ENCODE peak calls at places on chromosomes 2 and 18, in four cellular contexts. P is tibial artery, X is fibroblast of mammary gland, I is GM06990. B is an unnamed sample.
A peak's percentile ranks its signal among the peaks of the same experiment; 100 is the strongest.

GRCh38 chr18:31364190-31364589 is 12.4 kb upstream of the DSG4 start:
- DNase-seq in P (no peak), X (no peak), I (no peak), B (no peak)

GRCh38 chr2:12064153-12064552 is 317.7 kb downstream of the LPIN1 start:
- DNase-seq in P (no peak), X (no peak), I (no peak), B (no peak)

GRCh38 chr18:69757733-69758132 is 189.9 kb downstream of the CD226 start:
- DNase-seq in P (no peak), X (peak; percentile 14), I (no peak), B (no peak)

GRCh38 chr2:44929680-44930273 is 11.7 kb upstream of the SIX3 start:
- DNase-seq in P (no peak), X (no peak), I (no peak), B (peak; percentile 39)

GRCh38 chr18:44079602-44080001 is 601.1 kb upstream of the SETBP1 start:
- DNase-seq in P (no peak), X (peak; percentile 77), I (no peak), B (no peak)

GRCh38 chr2:181760521-181760920 is 80.2 kb upstream of the NEUROD1 start:
- DNase-seq in P (no peak), X (no peak), I (no peak), B (no peak)

GRCh38 chr2:131043199-131044077 is 49.8 kb downstream of the FAM168B start:
- DNase-seq in P (no peak), X (no peak), I (no peak), B (no peak)

GRCh38 chr2:128396946-128397345 is 78.3 kb upstream of the HS6ST1 start:
- DNase-seq in P (no peak), X (no peak), I (no peak), B (no peak)

GRCh38 chr18:44135791-44136190 is 544.9 kb upstream of the SETBP1 start:
- DNase-seq in P (no peak), X (no peak), I (no peak), B (no peak)

GRCh38 chr2:231321021-231321420 is 74.5 kb upstream of the B3GNT7 start:
- DNase-seq in P (no peak), X (no peak), I (no peak), B (no peak)

GRCh38 chr18:68520406-68521075 is 194.4 kb downstream of the TMX3 start:
- DNase-seq in P (no peak), X (peak; percentile 66), I (no peak), B (no peak)

GRCh38 chr2:72696559-72696958 is 129.3 kb downstream of the EXOC6B start:
- DNase-seq in P (no peak), X (no peak), I (no peak), B (no peak)

GRCh38 chr2:232973336-232973735 is 39.7 kb downstream of the NGEF start:
- DNase-seq in P (no peak), X (no peak), I (no peak), B (no peak)

GRCh38 chr2:62933398-62933917 is 117.2 kb upstream of the OTX1 start:
- DNase-seq in P (no peak), X (no peak), I (no peak), B (no peak)

GRCh38 chr18:49628119-49628518 is 66.3 kb downstream of the LIPG start:
- DNase-seq in P (no peak), X (no peak), I (no peak), B (no peak)

GRCh38 chr2:149487189-149487588 is 100.4 kb downstream of the MMADHC start:
- DNase-seq in P (no peak), X (no peak), I (no peak), B (no peak)

GRCh38 chr2:41933585-41934322 is 114.1 kb upstream of the PKDCC start:
- DNase-seq in P (peak; percentile 52), X (peak; percentile 98), I (no peak), B (no peak)

GRCh38 chr2:181970160-181970794 is 15.4 kb upstream of the PPP1R1C start:
- DNase-seq in P (no peak), X (no peak), I (no peak), B (no peak)

GRCh38 chr2:209636066-209636465 is 135.6 kb upstream of the UNC80 start:
- DNase-seq in P (no peak), X (peak; percentile 18), I (no peak), B (no peak)

GRCh38 chr2:69789129-69789528 is 40.3 kb upstream of the GMCL1 start:
- DNase-seq in P (peak; percentile 44), X (peak; percentile 65), I (peak; percentile 51), B (peak; percentile 29)

GRCh38 chr2:201794261-201794660 is 12.1 kb upstream of the CDK15 start:
- DNase-seq in P (no peak), X (no peak), I (no peak), B (no peak)

GRCh38 chr2:191688934-191689695 is 11.2 kb downstream of the NABP1 start:
- DNase-seq in P (no peak), X (peak; percentile 78), I (no peak), B (no peak)

GRCh38 chr18:59050661-59051057 is 89.0 kb upstream of the SEC11C start:
- DNase-seq in P (no peak), X (no peak), I (no peak), B (no peak)

DNA sequence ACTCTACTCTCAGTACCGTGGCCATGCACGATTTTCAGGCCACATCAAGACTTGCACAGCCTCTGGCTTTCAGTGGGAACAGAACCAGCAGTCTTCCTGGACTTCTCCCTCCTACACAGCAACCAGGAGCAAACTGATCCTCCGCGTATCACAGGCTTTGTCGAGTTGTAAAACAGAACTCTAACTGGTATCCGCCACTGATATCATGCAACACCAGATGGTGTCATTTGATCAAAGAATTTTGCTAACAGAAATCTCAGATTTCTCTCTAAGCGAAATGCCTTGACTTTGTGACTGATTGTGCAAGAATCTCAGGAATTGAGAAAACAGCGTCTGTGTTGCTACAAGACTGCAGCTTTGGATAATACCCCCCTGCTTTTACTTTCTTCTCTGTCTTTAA is 85.7 kb downstream of the COPS8 start:
- DNase-seq in P (peak; percentile 57), X (peak; percentile 97), I (no peak), B (no peak)
- TF ChIP-seq CTCF in P (peak; percentile 48), X (peak; percentile 34), I (no peak), B (no peak)

DNA sequence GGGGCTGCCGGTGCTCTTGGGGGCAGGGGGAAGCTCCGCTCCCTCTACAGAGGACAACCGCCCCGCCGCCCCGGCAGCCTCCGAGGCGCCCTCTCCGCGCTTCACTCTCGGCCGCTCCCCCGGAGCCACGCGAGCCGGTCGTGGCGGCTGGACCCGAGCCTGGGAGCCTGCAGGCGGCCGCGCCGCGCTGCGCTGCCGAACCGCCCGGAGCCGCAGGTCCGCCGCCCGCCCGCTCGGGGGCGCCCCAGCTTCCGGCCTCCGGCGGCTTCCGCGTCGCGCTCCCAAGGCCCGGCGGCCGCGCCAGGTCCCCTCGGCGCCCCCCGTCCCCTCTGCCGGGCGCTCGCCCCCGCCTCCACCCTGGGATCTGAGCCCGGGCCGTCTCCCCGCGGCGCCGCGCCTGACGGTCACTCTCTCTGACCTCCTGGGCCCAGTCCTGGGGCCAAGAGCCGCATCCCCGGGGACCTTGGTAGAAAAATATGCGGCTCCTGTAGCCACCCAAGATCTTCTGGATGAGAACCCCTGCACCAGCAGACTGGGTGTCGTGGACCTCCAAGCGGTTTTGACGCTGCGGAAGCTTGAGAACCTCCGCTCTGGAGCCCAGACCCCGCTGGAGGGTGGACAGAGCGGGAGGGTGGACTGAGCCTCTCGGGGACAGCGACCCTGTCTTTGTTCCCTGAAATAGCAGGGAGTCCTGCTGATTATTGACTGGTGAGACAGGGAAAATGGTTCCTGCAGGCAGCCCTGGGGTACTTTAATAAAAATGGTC is 44.3 kb downstream of the SERTAD2 start:
- DNase-seq in P (no peak), X (peak; percentile 39), I (peak; percentile 82), B (peak; percentile 94)
- TF ChIP-seq CTCF in P (peak; percentile 61), X (no peak), I (peak; percentile 6), B (peak; percentile 85)

GRCh38 chr2:3305431-3305830 is 72.2 kb downstream of the EIPR1 start:
- DNase-seq in P (no peak), X (no peak), I (no peak), B (no peak)

GRCh38 chr2:3302421-3302750 is 75.2 kb downstream of the EIPR1 start:
- DNase-seq in P (no peak), X (no peak), I (no peak), B (no peak)

GRCh38 chr2:3305952-3306351 is 71.7 kb downstream of the EIPR1 start:
- DNase-seq in P (no peak), X (no peak), I (no peak), B (no peak)

GRCh38 chr2:3302751-3303582 is 74.7 kb downstream of the EIPR1 start:
- DNase-seq in P (no peak), X (no peak), I (no peak), B (no peak)

GRCh38 chr2:3303583-3304406 is 73.8 kb downstream of the EIPR1 start:
- DNase-seq in P (peak; percentile 83), X (peak; percentile 72), I (peak; percentile 71), B (peak; percentile 87)
- TF ChIP-seq CTCF in P (peak; percentile 73), X (peak; percentile 90), I (peak; percentile 94), B (peak; percentile 93)

GRCh38 chr2:8954990-8955389 is 48.5 kb downstream of the MBOAT2 start:
- DNase-seq in P (no peak), X (no peak), I (no peak), B (no peak)

GRCh38 chr2:8953525-8953924 is 50.0 kb downstream of the MBOAT2 start:
- DNase-seq in P (no peak), X (no peak), I (no peak), B (no peak)

GRCh38 chr2:8957593-8957992 is 45.9 kb downstream of the MBOAT2 start:
- DNase-seq in P (no peak), X (no peak), I (no peak), B (no peak)

DNA sequence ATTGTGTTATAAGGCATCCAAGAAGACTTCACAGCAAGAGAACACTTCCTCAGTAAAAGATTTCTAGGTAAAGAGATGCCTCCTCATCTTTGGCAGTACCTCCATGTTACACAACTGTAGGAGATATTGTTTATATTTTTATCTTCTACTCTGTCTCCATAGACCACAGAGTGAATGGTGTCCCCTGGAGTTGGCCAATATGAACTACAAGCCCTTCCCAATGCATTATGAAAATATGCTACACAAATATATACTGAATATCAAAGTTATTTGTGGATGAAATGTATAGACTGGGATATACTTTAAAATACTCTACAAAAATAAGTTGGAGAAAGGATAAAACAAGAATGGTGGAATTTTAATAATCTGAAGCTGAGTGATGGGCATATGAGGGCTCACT is 46.7 kb downstream of the MBOAT2 start:
- DNase-seq in P (no peak), X (no peak), I (no peak), B (no peak)
- TF ChIP-seq CTCF in P (no peak), X (peak; percentile 16), I (no peak), B (no peak)

DNA sequence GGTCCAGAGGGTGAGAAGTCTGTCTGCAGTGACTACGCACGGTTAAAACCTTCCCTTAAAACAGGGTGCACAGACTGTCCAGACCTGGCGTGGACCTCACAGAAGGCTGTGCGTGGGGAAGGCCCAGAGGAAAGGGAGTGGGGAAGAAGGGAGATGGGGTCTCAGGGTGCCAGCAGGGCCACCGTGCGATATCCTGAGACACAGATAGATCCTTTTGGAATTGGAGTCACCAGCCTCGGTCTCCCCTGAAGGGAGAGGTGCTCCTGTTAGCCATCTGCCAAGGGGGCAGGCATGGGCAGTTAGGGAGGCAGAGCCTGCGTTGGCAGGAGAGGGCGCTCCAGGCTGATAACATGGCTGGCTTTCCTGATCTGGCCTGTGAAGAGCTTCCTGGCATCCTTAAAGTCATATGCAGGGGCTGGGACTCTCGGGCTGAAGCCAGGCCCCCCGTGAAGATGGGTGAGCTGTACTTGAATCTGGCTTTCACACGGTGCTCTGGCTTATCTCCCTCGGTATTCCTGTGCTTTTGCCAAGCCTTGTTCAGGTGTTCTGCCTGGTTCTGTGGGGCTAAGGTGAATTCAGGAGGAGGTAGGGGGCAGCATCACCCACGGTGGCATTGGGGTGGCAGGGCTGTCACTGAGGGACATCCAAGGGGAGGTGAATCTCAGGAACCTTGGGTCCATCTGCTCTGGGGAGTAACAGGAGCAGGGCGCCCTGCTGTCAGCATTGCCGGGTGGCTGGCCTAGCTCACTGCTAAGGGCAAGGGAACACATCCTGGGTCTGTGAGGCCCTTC is 107.2 kb upstream of the SMAD2 start:
- DNase-seq in P (peak; percentile 18), X (no peak), I (no peak), B (no peak)
- TF ChIP-seq CTCF in P (no peak), X (no peak), I (peak; percentile 15), B (no peak)

B was measured in GM20000.